ENCODE peak calls at places on chromosomes 7 and 10, in five cellular contexts. I is effector CD4-positive, alpha-beta T cell; N is NCI-H748 treated with DMSO at 0.1 percent for 48 hours; F is neural progenitor cell; R is GOT3. D is an unnamed sample.
A peak's percentile ranks its signal among the peaks of the same experiment; 100 is the strongest.

GRCh38 chr7:24653316-24654085 is 80.2 kb downstream of the PALS2 start:
- DNase-seq in I (no peak), N (no peak), F (peak; percentile 32), R (no peak), D (no peak)

GRCh38 chr10:60140681-60141632 is 234.6 kb upstream of the CCDC6 start:
- DNase-seq in I (no peak), N (peak; percentile 81), F (peak; percentile 79), R (no peak), D (peak; percentile 86)

GRCh38 chr10:4046722-4047354 is 261.8 kb upstream of the KLF6 start:
- DNase-seq in I (no peak), N (no peak), F (no peak), R (no peak), D (no peak)

GRCh38 chr7:70797109-70797514 is 334.8 kb upstream of the GALNT17 start:
- DNase-seq in I (no peak), N (no peak), F (no peak), R (no peak), D (no peak)

GRCh38 chr10:71314028-71314693 is 4.9 kb upstream of the SLC29A3 start:
- DNase-seq in I (peak; percentile 53), N (peak; percentile 3), F (peak; percentile 82), R (no peak), D (no peak)

GRCh38 chr10:3287566-3288445 is 115.2 kb upstream of the PITRM1 start:
- DNase-seq in I (no peak), N (peak; percentile 65), F (no peak), R (no peak), D (no peak)

GRCh38 chr7:2732388-2732787 is 44.4 kb downstream of the AMZ1 start:
- DNase-seq in I (no peak), N (no peak), F (no peak), R (no peak), D (no peak)

GRCh38 chr7:33845991-33846509 is 59.3 kb upstream of the BMPER start:
- DNase-seq in I (no peak), N (no peak), F (no peak), R (no peak), D (no peak)

GRCh38 chr10:30357075-30357801 is 8.2 kb upstream of the MTPAP start:
- DNase-seq in I (no peak), N (no peak), F (no peak), R (no peak), D (no peak)